ENCODE peak calls at places on chromosomes 16 and 17, in ten cellular contexts. A, O, Q, G, N, M, B, T, V and K are unnamed samples.

GRCh38 chr16:11386791-11387546 is 41.7 kb downstream of the RMI2 start:
- DNase-seq in O (peak), N (peak), T (no peak), B (no peak), M (no peak), A (peak), Q (no peak), V (no peak), G (peak), K (no peak)

GRCh38 chr17:2693561-2694380 is 17.8 kb downstream of the CLUH start:
- DNase-seq in A (no peak), N (no peak), T (no peak), G (no peak), Q (no peak), O (no peak), M (no peak), V (no peak), B (no peak), K (no peak)

GRCh38 chr17:51585514-51586104 is 325.3 kb downstream of the UTP18 start:
- DNase-seq in V (no peak), B (no peak), Q (no peak), N (peak), G (no peak), M (no peak), T (peak), A (no peak), O (no peak), K (no peak)

GRCh38 chr16:67430504-67431076 is 331 bp upstream of the HSD11B2 start:
- DNase-seq in O (no peak), B (peak), A (no peak), N (peak), Q (peak), V (peak), M (no peak), G (no peak), T (no peak), K (no peak)

GRCh38 chr16:23863511-23864422 is 28.0 kb downstream of the PRKCB start:
- DNase-seq in A (no peak), M (no peak), V (no peak), T (no peak), N (no peak), B (no peak), G (no peak), O (no peak), Q (no peak), K (no peak)

GRCh38 chr16:74738134-74738541 is 36.5 kb downstream of the FA2H start:
- DNase-seq in A (no peak), N (no peak), G (no peak), V (no peak), O (no peak), B (no peak), T (no peak), M (no peak), Q (no peak), K (no peak)

GRCh38 chr17:72193395-72194106 is 72.7 kb downstream of the SOX9 start:
- DNase-seq in B (no peak), Q (no peak), A (peak), V (no peak), N (no peak), O (no peak), G (peak), M (no peak), T (no peak), K (no peak)

GRCh38 chr16:11857161-11857560 is 5.8 kb upstream of the RSL1D1 start:
- DNase-seq in G (no peak), Q (no peak), N (no peak), V (no peak), O (no peak), M (no peak), A (no peak), B (no peak), T (no peak), K (no peak)

GRCh38 chr17:18006495-18007239 is 32.3 kb downstream of the ATPAF2 start:
- DNase-seq in A (no peak), V (no peak), G (no peak), M (no peak), B (no peak), T (no peak), N (no peak), O (no peak), Q (no peak), K (no peak)

GRCh38 chr17:15076991-15077663 is 188.0 kb downstream of the PMP22 start:
- DNase-seq in B (no peak), M (no peak), V (no peak), T (no peak), Q (no peak), A (no peak), G (no peak), N (no peak), O (no peak), K (no peak)

GRCh38 chr17:32927201-32927723 is 691 bp upstream of the TMEM98 start:
- DNase-seq in T (no peak), A (no peak), Q (no peak), V (no peak), O (no peak), B (no peak), M (no peak), G (no peak), N (no peak), K (no peak)

GRCh38 chr17:55285340-55286301 is 20.9 kb downstream of the HLF start:
- DNase-seq in V (no peak), M (no peak), T (no peak), O (peak), N (no peak), Q (no peak), A (peak), B (no peak), G (peak), K (no peak)

GRCh38 chr16:88442811-88443576 is 10.1 kb upstream of the ZFPM1 start:
- DNase-seq in M (no peak), B (peak), N (peak), T (peak), Q (peak), O (peak), V (peak), G (peak), A (peak), K (no peak)

GRCh38 chr16:81651758-81652718 is 127.1 kb upstream of the PLCG2 start:
- DNase-seq in O (no peak), T (no peak), A (no peak), B (no peak), N (no peak), M (no peak), V (no peak), Q (no peak), G (no peak), K (no peak)

GRCh38 chr16:88730632-88731607 is 24.6 kb downstream of the CTU2 start:
- DNase-seq in N (no peak), O (no peak), T (no peak), B (no peak), M (no peak), G (no peak), Q (no peak), V (no peak), A (no peak), K (no peak)

GRCh38 chr17:17666111-17666714 is 15.0 kb upstream of the RAI1 start:
- DNase-seq in N (no peak), Q (no peak), M (no peak), O (no peak), T (no peak), B (no peak), A (no peak), V (no peak), G (peak), K (no peak)

GRCh38 chr16:73019456-73020362 is 28.2 kb downstream of the ZFHX3 start:
- DNase-seq in Q (no peak), T (peak), N (no peak), A (peak), G (peak), M (peak), O (no peak), V (no peak), B (no peak), K (peak)

GRCh38 chr17:81228420-81228819 is 5.7 kb upstream of the CEP131 start:
- DNase-seq in N (no peak), M (no peak), A (no peak), T (no peak), O (no peak), G (no peak), Q (no peak), B (no peak), V (no peak), K (no peak)

GRCh38 chr17:9862191-9862590 is 36.5 kb downstream of the GLP2R start:
- DNase-seq in N (no peak), O (no peak), Q (no peak), V (no peak), A (no peak), T (no peak), G (no peak), M (no peak), B (no peak), K (no peak)

GRCh38 chr17:80422276-80422675 is 7.3 kb downstream of the ENDOV start:
- DNase-seq in O (peak), V (no peak), Q (no peak), G (no peak), A (no peak), B (no peak), M (no peak), T (no peak), N (no peak), K (no peak)

GRCh38 chr16:85733155-85733838 is 17.6 kb downstream of the C16orf74 start:
- DNase-seq in T (no peak), M (no peak), O (no peak), G (peak), B (no peak), V (no peak), A (no peak), N (no peak), Q (no peak), K (no peak)

GRCh38 chr17:17934796-17935195 is 37.4 kb downstream of the TOM1L2 start:
- DNase-seq in O (no peak), A (no peak), Q (no peak), N (no peak), B (no peak), G (no peak), V (no peak), M (no peak), T (no peak), K (no peak)

GRCh38 chr17:68456529-68457167 is 648 bp downstream of the WIPI1 start:
- DNase-seq in Q (no peak), B (no peak), V (no peak), G (peak), T (peak), M (no peak), O (peak), N (peak), A (peak), K (no peak)

GRCh38 chr17:60747069-60747808 is 69.6 kb downstream of the BCAS3 start:
- DNase-seq in A (no peak), G (no peak), V (no peak), M (no peak), B (no peak), N (no peak), O (no peak), Q (no peak), T (no peak), K (no peak)

GRCh38 chr16:66266436-66267286 is 99.8 kb upstream of the CDH5 start:
- DNase-seq in Q (no peak), M (no peak), G (peak), A (peak), B (no peak), T (no peak), O (peak), N (peak), V (no peak), K (no peak)

GRCh38 chr16:10145636-10146035 is 36.6 kb downstream of the GRIN2A start:
- DNase-seq in Q (no peak), B (no peak), O (no peak), M (no peak), T (no peak), A (no peak), G (no peak), V (no peak), N (no peak), K (no peak)

GRCh38 chr16:89472711-89473075 is 17.7 kb downstream of the ANKRD11 start:
- DNase-seq in N (no peak), T (no peak), A (no peak), G (no peak), M (no peak), V (no peak), O (no peak), Q (no peak), B (no peak), K (no peak)

GRCh38 chr17:72089453-72089987 is 31.3 kb upstream of the SOX9 start:
- DNase-seq in V (no peak), M (no peak), N (no peak), Q (no peak), B (no peak), A (no peak), T (no peak), G (no peak), O (no peak), K (no peak)

GRCh38 chr16:87560428-87561199 is 41.7 kb upstream of the JPH3 start:
- DNase-seq in B (peak), N (no peak), G (peak), O (peak), T (peak), M (no peak), Q (no peak), V (peak), A (no peak), K (no peak)

GRCh38 chr17:48908853-48909394 is 717 bp downstream of the UBE2Z start:
- DNase-seq in M (peak), A (peak), T (peak), O (peak), B (peak), Q (peak), G (peak), V (peak), N (peak), K (no peak)